ENCODE peak calls at places on chromosomes 5 and 9, in four cellular contexts. A is activated T-cell treated with anti-CD3 and anti-CD28 coated beads for 1 hour; Q is activated naive CD8-positive, alpha-beta T cell treated with anti-CD3 and anti-CD28 coated beads, Interleukin-2, amount 50 U/mL, for 16 hours; E is midbrain. O is an unnamed sample.

GRCh38 chr5:169458269-169458668 is 125.3 kb upstream of the SPDL1 start:
- DNase-seq in A (no peak), Q (no peak), E (no peak), O (no peak)

GRCh38 chr5:86126202-86126601 is 491.5 kb upstream of the COX7C start:
- DNase-seq in A (no peak), Q (no peak), E (no peak), O (no peak)

GRCh38 chr5:180807654-180808414 is 5.2 kb upstream of the MGAT1 start:
- DNase-seq in A (no peak), Q (no peak), E (no peak), O (no peak)

GRCh38 chr5:39102684-39103155 is 28.5 kb upstream of the RICTOR start:
- DNase-seq in A (no peak), Q (no peak), E (no peak), O (no peak)

GRCh38 chr5:132011561-132012384 is at the start of gene ACSL6:
- DNase-seq in A (no peak), Q (no peak), E (peak), O (peak)

GRCh38 chr5:134527156-134527960 is 1.9 kb downstream of the JADE2 start:
- DNase-seq in A (peak), Q (peak), E (peak), O (peak)

GRCh38 chr9:70044450-70045307 is 1.0 kb downstream of the MAMDC2 start:
- DNase-seq in A (no peak), Q (no peak), E (no peak), O (no peak)

GRCh38 chr5:132260051-132260450 is 2.6 kb downstream of the PDLIM4 start:
- DNase-seq in A (no peak), Q (no peak), E (no peak), O (no peak)

GRCh38 chr5:163089926-163090325 is 347.5 kb upstream of the CCNG1 start:
- DNase-seq in A (no peak), Q (no peak), E (no peak), O (no peak)

GRCh38 chr5:72525816-72526215 is 18.6 kb upstream of the ZNF366 start:
- DNase-seq in A (no peak), Q (no peak), E (no peak), O (no peak)

GRCh38 chr9:128635266-128636023 is 21.2 kb downstream of the DYNC2I2 start:
- DNase-seq in A (no peak), Q (no peak), E (no peak), O (no peak)

O was measured in T-helper 17 cell.